ENCODE peak calls at places on chromosomes 13 and 19, in six cellular contexts. L, F, M, Q, Y and X are unnamed samples.

GRCh38 chr19:42125536-42125935 is 6.7 kb downstream of the POU2F2 start:
- DNase-seq in F (no peak), M (no peak), Q (no peak), Y (no peak), L (no peak), X (no peak)

GRCh38 chr19:49809155-49809986 is 3.7 kb downstream of the FUZ start:
- DNase-seq in L (peak), Y (peak), M (peak), Q (no peak), F (no peak), X (peak)

GRCh38 chr19:47075941-47076340 is 27.5 kb upstream of the TMEM160 start:
- DNase-seq in F (no peak), Q (peak), Y (no peak), M (no peak), L (no peak), X (no peak)

GRCh38 chr19:49136771-49137171 is 17.4 kb downstream of the PPFIA3 start:
- DNase-seq in M (peak), Q (peak), L (no peak), F (no peak), Y (no peak), X (no peak)

GRCh38 chr19:16266586-16266942 is 58.1 kb upstream of the KLF2 start:
- DNase-seq in L (no peak), Q (no peak), Y (no peak), F (no peak), M (no peak), X (no peak)

GRCh38 chr13:94435604-94436226 is 43.8 kb downstream of the DCT start:
- DNase-seq in Q (peak), Y (no peak), F (no peak), M (no peak), L (no peak), X (no peak)

GRCh38 chr13:30895773-30896172 is 10.3 kb upstream of the MEDAG start:
- DNase-seq in L (peak), M (no peak), Y (peak), Q (peak), F (peak), X (peak)

GRCh38 chr19:32924200-32924599 is 47.6 kb downstream of the CEP89 start:
- DNase-seq in F (no peak), M (no peak), L (no peak), Q (peak), Y (no peak), X (no peak)

GRCh38 chr19:3125900-3126524 is 9.8 kb upstream of the GNA15 start:
- DNase-seq in Q (no peak), F (no peak), Y (no peak), L (peak), M (peak), X (no peak)

GRCh38 chr19:8505680-8506401 is 3.4 kb upstream of the PRAM1 start:
- DNase-seq in M (peak), Y (peak), Q (peak), F (peak), L (peak), X (peak)

GRCh38 chr13:51767100-51767499 is 36.9 kb downstream of the DHRS12 start:
- DNase-seq in Y (no peak), M (no peak), Q (no peak), F (no peak), L (no peak), X (no peak)

GRCh38 chr19:42199440-42200115 is 17.9 kb downstream of the DEDD2 start:
- DNase-seq in Y (no peak), M (peak), L (no peak), Q (no peak), F (no peak), X (no peak)

GRCh38 chr13:98921015-98921414 is 56.8 kb downstream of the DOCK9 start:
- DNase-seq in L (no peak), F (no peak), M (no peak), Y (no peak), Q (no peak), X (no peak)
- TF ChIP-seq POLR2A in L (no peak), F (no peak), M (no peak), Y (no peak), Q (no peak), X (no peak)

DNA sequence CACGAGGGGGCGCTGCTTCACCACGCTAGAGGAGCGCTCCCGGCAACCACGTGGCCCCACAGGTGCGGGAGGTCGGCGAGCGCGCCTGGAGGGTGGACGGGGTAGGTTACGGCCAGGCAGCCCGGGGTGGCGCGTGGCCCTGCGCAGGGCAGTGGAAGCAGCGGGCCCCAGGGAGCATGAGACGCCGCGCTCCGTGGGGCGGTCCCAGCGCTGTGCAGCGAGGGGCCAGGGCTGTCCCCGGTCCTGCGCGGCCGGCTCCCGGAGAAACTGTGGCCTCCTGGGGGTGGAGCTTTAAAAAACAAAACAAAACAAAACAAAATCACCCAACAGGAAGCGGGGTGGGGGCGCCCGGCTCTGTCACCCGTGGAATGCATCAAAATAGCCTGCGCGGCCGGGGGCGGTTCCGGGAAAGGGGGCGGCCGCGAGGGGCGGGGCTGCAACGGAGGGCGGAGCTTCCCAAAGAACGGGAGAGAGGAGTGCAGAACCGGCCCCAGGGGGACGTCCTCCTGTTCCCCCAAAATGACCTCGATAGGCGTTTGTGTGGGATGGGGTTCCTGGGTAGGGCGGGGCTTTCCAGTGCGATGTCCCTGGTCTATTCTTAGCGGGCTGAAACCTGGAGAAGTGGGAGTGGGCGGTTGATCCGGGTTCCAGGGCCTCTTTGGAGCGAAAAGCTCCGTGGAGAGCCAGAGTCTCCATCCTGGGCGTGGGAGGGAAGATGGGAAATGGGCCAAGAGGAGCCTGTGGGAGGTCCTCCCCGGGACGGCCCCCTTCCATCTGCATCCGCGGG is 27.3 kb downstream of the NUMBL start:
- DNase-seq in M (peak), Y (peak), Q (peak), F (peak), L (peak), X (peak)
- TF ChIP-seq CTCF in M (peak), Y (no peak), Q (peak), F (no peak), L (peak), X (peak)

DNA sequence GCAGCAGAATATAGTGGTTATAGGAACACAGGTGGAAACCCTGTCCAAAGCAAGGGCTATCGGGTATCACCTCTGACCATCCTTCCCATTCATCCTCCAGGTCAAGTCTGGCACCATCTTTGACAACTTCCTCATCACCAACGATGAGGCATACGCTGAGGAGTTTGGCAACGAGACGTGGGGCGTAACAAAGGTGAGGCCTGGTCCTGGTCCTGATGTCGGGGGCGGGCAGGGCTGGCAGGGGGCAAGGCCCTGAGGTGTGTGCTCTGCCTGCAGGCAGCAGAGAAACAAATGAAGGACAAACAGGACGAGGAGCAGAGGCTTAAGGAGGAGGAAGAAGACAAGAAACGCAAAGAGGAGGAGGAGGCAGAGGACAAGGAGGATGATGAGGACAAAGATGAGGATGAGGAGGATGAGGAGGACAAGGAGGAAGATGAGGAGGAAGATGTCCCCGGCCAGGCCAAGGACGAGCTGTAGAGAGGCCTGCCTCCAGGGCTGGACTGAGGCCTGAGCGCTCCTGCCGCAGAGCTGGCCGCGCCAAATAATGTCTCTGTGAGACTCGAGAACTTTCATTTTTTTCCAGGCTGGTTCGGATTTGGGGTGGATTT is 2.1 kb upstream of the RAD23A start:
- DNase-seq in F (no peak), Y (no peak), Q (no peak), M (no peak), L (no peak), X (no peak)
- H3K27ac ChIP-seq in F (no peak), Y (no peak), Q (no peak), M (no peak), L (no peak), X (peak)

GRCh38 chr13:55571237-55571867 is 1569.4 kb upstream of the PRR20A start:
- DNase-seq in M (no peak), Q (no peak), Y (no peak), L (no peak), F (no peak), X (no peak)
- TF ChIP-seq POLR2A in M (no peak), Q (no peak), Y (no peak), L (no peak), F (no peak), X (no peak)

GRCh38 chr13:40469581-40470282 is 196.7 kb downstream of the FOXO1 start:
- DNase-seq in L (no peak), M (peak), F (no peak), Q (no peak), Y (no peak), X (no peak)

GRCh38 chr13:40471911-40472310 is 194.5 kb downstream of the FOXO1 start:
- DNase-seq in L (no peak), Q (no peak), Y (no peak), M (peak), F (no peak), X (no peak)

GRCh38 chr13:40475617-40476016 is 190.8 kb downstream of the FOXO1 start:
- DNase-seq in L (no peak), Y (no peak), M (no peak), F (no peak), Q (no peak), X (no peak)

GRCh38 chr13:40470665-40471064 is 195.8 kb downstream of the FOXO1 start:
- DNase-seq in M (peak), Y (peak), Q (no peak), F (peak), L (no peak), X (peak)

GRCh38 chr13:40472427-40473220 is 193.8 kb downstream of the FOXO1 start:
- DNase-seq in Q (no peak), Y (no peak), F (no peak), M (peak), L (no peak), X (no peak)
- TF ChIP-seq CTCF in Q (no peak), Y (no peak), F (no peak), M (no peak), L (no peak), X (no peak)